ENCODE peak calls at places on chromosomes 11 and 22, in five cellular contexts. G, Z, W, C and L are unnamed samples.

GRCh38 chr11:119081682-119082081 is 3.0 kb upstream of the HMBS start:
- DNase-seq in G (no peak), Z (no peak), W (no peak), C (no peak), L (no peak)

GRCh38 chr11:27646051-27646818 is 54.0 kb downstream of the BDNF start:
- DNase-seq in G (no peak), Z (no peak), W (peak), C (no peak), L (no peak)

GRCh38 chr11:70590356-70590991 is 192.1 kb downstream of the CTTN start:
- DNase-seq in G (no peak), Z (no peak), W (no peak), C (no peak), L (no peak)

GRCh38 chr11:63837027-63837688 is 1.8 kb upstream of the MARK2 start:
- DNase-seq in G (peak), Z (peak), W (peak), C (peak), L (peak)

GRCh38 chr22:38223289-38223960 is 21.6 kb downstream of the MAFF start:
- DNase-seq in G (no peak), Z (no peak), W (no peak), C (no peak), L (no peak)

GRCh38 chr22:25366876-25367466 is 147.5 kb downstream of the CRYBB2 start:
- DNase-seq in G (peak), Z (no peak), W (no peak), C (no peak), L (no peak)

GRCh38 chr11:74011360-74012071 is 2.6 kb upstream of the UCP3 start:
- DNase-seq in G (no peak), Z (no peak), W (no peak), C (no peak), L (no peak)

GRCh38 chr11:123525072-123525471 is 95.0 kb downstream of the GRAMD1B start:
- DNase-seq in G (no peak), Z (no peak), W (no peak), C (no peak), L (no peak)

GRCh38 chr11:123473941-123474668 is 44.0 kb downstream of the GRAMD1B start:
- DNase-seq in G (no peak), Z (no peak), W (no peak), C (no peak), L (no peak)

GRCh38 chr11:83827940-83828554 is 541.9 kb upstream of the CCDC90B start:
- DNase-seq in G (no peak), Z (no peak), W (no peak), C (no peak), L (no peak)

GRCh38 chr11:77127969-77128691 is at the start of gene MYO7A:
- DNase-seq in G (no peak), Z (peak), W (peak), C (no peak), L (peak)

GRCh38 chr22:28424427-28425080 is 255.1 kb downstream of the TTC28 start:
- DNase-seq in G (no peak), Z (no peak), W (no peak), C (no peak), L (no peak)

GRCh38 chr11:2574553-2575535 is 125.0 kb downstream of the KCNQ1OT1 start:
- DNase-seq in G (peak), Z (peak), W (peak), C (no peak), L (no peak)

GRCh38 chr11:26676641-26677040 is 45.2 kb downstream of the SLC5A12 start:
- DNase-seq in G (no peak), Z (no peak), W (no peak), C (no peak), L (no peak)

GRCh38 chr22:37462983-37463382 is 23.2 kb downstream of the MFNG start:
- DNase-seq in G (no peak), Z (no peak), W (peak), C (no peak), L (no peak)

GRCh38 chr11:37525336-37525735 is 927.3 kb upstream of the RAG2 start:
- DNase-seq in G (no peak), Z (no peak), W (no peak), C (no peak), L (no peak)

GRCh38 chr11:64090811-64091516 is 55.2 kb downstream of the FLRT1 start:
- DNase-seq in G (no peak), Z (no peak), W (peak), C (peak), L (no peak)

GRCh38 chr11:121237686-121238658 is 54.6 kb upstream of the SC5D start:
- DNase-seq in G (no peak), Z (peak), W (peak), C (no peak), L (no peak)

GRCh38 chr11:61041755-61042518 is 60.4 kb upstream of the CD5 start:
- DNase-seq in G (no peak), Z (peak), W (peak), C (no peak), L (no peak)

GRCh38 chr22:19066531-19067271 is 55.5 kb downstream of the DGCR2 start:
- DNase-seq in G (peak), Z (peak), W (no peak), C (no peak), L (no peak)

GRCh38 chr11:12058425-12059115 is 50.1 kb upstream of the DKK3 start:
- DNase-seq in G (no peak), Z (no peak), W (no peak), C (no peak), L (no peak)

GRCh38 chr11:32529994-32530588 is 53.5 kb upstream of the EIF3M start:
- DNase-seq in G (no peak), Z (no peak), W (no peak), C (no peak), L (no peak)

GRCh38 chr22:21009638-21010425 is 5.1 kb upstream of the P2RX6 start:
- DNase-seq in G (no peak), Z (no peak), W (peak), C (peak), L (no peak)

GRCh38 chr11:93537022-93537421 is 6.2 kb downstream of the SMCO4 start:
- DNase-seq in G (no peak), Z (peak), W (no peak), C (no peak), L (peak)

GRCh38 chr11:96000064-96000463 is 76.2 kb upstream of the MTMR2 start:
- DNase-seq in G (no peak), Z (no peak), W (no peak), C (no peak), L (no peak)

GRCh38 chr11:8631395-8632110 is 37.5 kb upstream of the STK33 start:
- DNase-seq in G (no peak), Z (peak), W (no peak), C (no peak), L (no peak)

GRCh38 chr22:48536691-48537591 is 1290.7 kb downstream of the BRD1 start:
- DNase-seq in G (no peak), Z (no peak), W (no peak), C (no peak), L (peak)

GRCh38 chr11:103622296-103622695 is 414.1 kb upstream of the DDI1 start:
- DNase-seq in G (no peak), Z (no peak), W (no peak), C (no peak), L (no peak)

GRCh38 chr22:44942056-44942455 is 67.7 kb downstream of the PHF21B start:
- DNase-seq in G (no peak), Z (no peak), W (no peak), C (no peak), L (no peak)

GRCh38 chr11:134118016-134118415 is 49.1 kb downstream of the JAM3 start:
- DNase-seq in G (no peak), Z (no peak), W (no peak), C (no peak), L (no peak)

GRCh38 chr11:26227311-26227710 is 104.6 kb upstream of the ANO3 start:
- DNase-seq in G (no peak), Z (no peak), W (no peak), C (no peak), L (no peak)

GRCh38 chr11:134606251-134606650 is 194.2 kb upstream of the B3GAT1 start:
- DNase-seq in G (no peak), Z (no peak), W (peak), C (no peak), L (no peak)

GRCh38 chr11:83908457-83908856 is 622.3 kb upstream of the CCDC90B start:
- DNase-seq in G (no peak), Z (no peak), W (no peak), C (no peak), L (no peak)

GRCh38 chr22:23938328-23939016 is 22.5 kb downstream of the GSTT2B start:
- DNase-seq in G (no peak), Z (no peak), W (no peak), C (no peak), L (no peak)

DNA sequence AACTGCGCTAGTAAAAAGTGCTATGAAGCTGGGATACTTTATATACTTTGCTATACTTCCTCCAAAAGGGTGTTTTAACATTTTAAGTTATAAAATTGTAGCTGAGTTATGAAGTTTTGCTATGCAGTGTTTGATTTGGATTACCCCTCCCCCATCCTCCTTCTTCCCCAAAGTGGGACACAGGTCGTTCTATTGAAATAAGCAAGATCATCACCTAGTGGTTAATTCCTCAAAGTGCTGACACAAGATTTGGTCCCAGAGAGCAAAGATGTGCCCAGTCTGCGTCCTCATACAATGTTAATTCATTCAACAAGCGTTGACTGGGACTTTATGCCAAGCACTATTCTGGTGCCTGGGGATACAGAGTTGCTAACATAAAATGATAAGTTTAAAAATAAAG is 78.5 kb downstream of the SPON1 start:
- DNase-seq in G (no peak), Z (no peak), W (no peak), C (no peak), L (no peak)
- TF ChIP-seq CTCF in G (no peak), Z (no peak), W (peak), C (no peak), L (no peak)

GRCh38 chr11:67303132-67303988 is at the start of gene SSH3:
- DNase-seq in G (peak), Z (peak), W (peak), C (peak), L (peak)
- H3K27ac ChIP-seq in G (peak), Z (peak), W (peak), C (peak), L (peak)

GRCh38 chr22:17117890-17118289 is 3.3 kb downstream of the TMEM121B start:
- DNase-seq in G (no peak), Z (no peak), W (no peak), C (peak), L (no peak)
- H3K4me3 ChIP-seq in G (no peak), Z (no peak), W (peak), C (no peak), L (no peak)

GRCh38 chr11:67052891-67053290 is 3.8 kb upstream of the RHOD start:
- DNase-seq in G (no peak), Z (no peak), W (no peak), C (no peak), L (no peak)

GRCh38 chr11:67053896-67054850 is 2.5 kb upstream of the RHOD start:
- DNase-seq in G (no peak), Z (peak), W (peak), C (peak), L (peak)

GRCh38 chr11:67051494-67051893 is 5.2 kb upstream of the RHOD start:
- DNase-seq in G (no peak), Z (no peak), W (no peak), C (no peak), L (no peak)

GRCh38 chr11:67050139-67050538 is 6.5 kb upstream of the RHOD start:
- DNase-seq in G (no peak), Z (no peak), W (peak), C (no peak), L (no peak)

GRCh38 chr11:67051945-67052488 is 4.6 kb upstream of the RHOD start:
- DNase-seq in G (no peak), Z (no peak), W (peak), C (no peak), L (no peak)
- TF ChIP-seq CTCF in G (no peak), Z (no peak), W (no peak), C (no peak), L (no peak)